ENCODE peak calls at places on chromosomes 2 and 18, in seven cellular contexts. O is spleen; V is psoas muscle; K is naive thymus-derived CD4-positive, alpha-beta T cell; R is colonic mucosa; S is CD8-positive, alpha-beta T cell; N is neural progenitor cell. G is an unnamed sample.

GRCh38 chr2:239227661-239228371 is 173.0 kb downstream of the HDAC4 start:
- DNase-seq in V (peak), O (peak), K (no peak), N (no peak), R (no peak), S (no peak), G (no peak)

GRCh38 chr2:102187191-102188150 is 648 bp downstream of the IL1RL2 start:
- DNase-seq in N (no peak), K (peak), O (peak), V (peak), R (peak), S (peak), G (peak)

GRCh38 chr2:164438490-164439205 is 182.6 kb downstream of the GRB14 start:
- DNase-seq in N (no peak), K (no peak), V (no peak), S (no peak), O (no peak), R (no peak), G (no peak)

GRCh38 chr2:75055820-75056675 is 97.6 kb downstream of the POLE4 start:
- DNase-seq in N (peak), K (no peak), O (no peak), R (no peak), V (no peak), S (no peak), G (no peak)

GRCh38 chr2:119650206-119650605 is 28.8 kb upstream of the TMEM177 start:
- DNase-seq in S (no peak), O (no peak), R (no peak), V (no peak), K (no peak), N (no peak), G (no peak)

GRCh38 chr2:188984126-188984525 is 10.0 kb downstream of the COL3A1 start:
- DNase-seq in R (no peak), V (no peak), N (no peak), O (no peak), K (no peak), S (no peak), G (no peak)

GRCh38 chr18:73842795-73843394 is 304.7 kb downstream of the FBXO15 start:
- DNase-seq in K (peak), N (peak), R (peak), O (no peak), V (peak), S (peak), G (peak)

GRCh38 chr18:35122586-35123224 is 81.5 kb downstream of the MAPRE2 start:
- DNase-seq in V (peak), R (no peak), N (peak), O (no peak), S (peak), K (no peak), G (no peak)

GRCh38 chr18:28178720-28179119 is 1.8 kb upstream of the CDH2 start:
- DNase-seq in S (no peak), O (no peak), N (no peak), K (no peak), R (no peak), V (no peak), G (no peak)

GRCh38 chr2:11056614-11057013 is 98.7 kb upstream of the SLC66A3 start:
- DNase-seq in R (no peak), O (no peak), V (no peak), N (no peak), S (no peak), K (no peak), G (no peak)

GRCh38 chr18:3454365-3455089 is 4.6 kb downstream of the TGIF1 start:
- DNase-seq in S (peak), R (peak), O (no peak), K (no peak), N (peak), V (no peak), G (peak)

GRCh38 chr2:42385225-42385624 is 24.2 kb upstream of the COX7A2L start:
- DNase-seq in V (no peak), S (no peak), K (no peak), O (no peak), R (peak), N (peak), G (peak)

GRCh38 chr2:11305958-11306357 is 38.5 kb downstream of the ROCK2 start:
- DNase-seq in S (no peak), K (no peak), N (no peak), O (no peak), V (no peak), R (no peak), G (no peak)

DNA sequence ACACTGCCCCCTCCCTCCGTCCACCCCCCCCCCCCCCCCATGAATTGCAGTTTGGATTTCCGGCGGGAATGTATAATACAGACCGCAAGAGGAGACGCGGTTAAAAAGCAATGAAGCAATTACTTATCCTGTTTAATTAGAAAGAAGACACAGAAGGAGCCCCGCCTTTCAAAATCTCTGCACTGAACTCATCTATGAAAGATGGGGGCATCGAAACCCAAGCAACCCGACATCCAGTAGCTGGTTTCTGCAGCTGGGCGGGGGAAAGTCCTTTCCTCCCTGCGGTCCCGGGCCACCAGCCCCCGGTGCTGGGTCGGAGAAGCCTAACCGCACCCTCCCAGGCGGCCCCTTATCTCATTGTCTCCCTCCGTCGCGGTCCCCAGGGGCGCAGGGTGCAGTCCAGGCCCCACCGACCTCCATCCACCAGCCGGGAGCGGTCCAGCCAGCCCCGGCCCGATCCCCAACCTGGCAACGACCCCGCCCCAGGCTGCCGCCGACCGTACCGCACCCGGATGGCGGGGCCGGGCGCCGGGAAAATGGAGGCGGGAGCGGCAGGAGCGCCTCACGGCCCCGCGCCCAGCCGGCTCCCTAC is 519 bp downstream of the RAPH1 start:
- DNase-seq in R (peak), V (no peak), S (peak), O (peak), K (peak), N (no peak), G (no peak)
- H3K27ac ChIP-seq in R (peak), V (peak), S (no peak), O (peak), K (peak), N (peak), G (peak)

GRCh38 chr18:62614499-62614898 is 91.7 kb downstream of the ZCCHC2 start:
- DNase-seq in K (no peak), R (no peak), V (no peak), O (no peak), N (no peak), S (no peak), G (no peak)

GRCh38 chr18:62610509-62611394 is 87.9 kb downstream of the ZCCHC2 start:
- DNase-seq in R (no peak), O (no peak), K (no peak), V (no peak), S (no peak), N (peak), G (no peak)

GRCh38 chr18:62612721-62613120 is 89.9 kb downstream of the ZCCHC2 start:
- DNase-seq in N (no peak), O (no peak), V (no peak), R (no peak), K (no peak), S (no peak), G (no peak)

GRCh38 chr18:62612246-62612645 is 89.4 kb downstream of the ZCCHC2 start:
- DNase-seq in N (no peak), K (no peak), V (no peak), O (no peak), R (no peak), S (no peak), G (no peak)

GRCh38 chr18:62611395-62612241 is 88.8 kb downstream of the ZCCHC2 start:
- DNase-seq in K (no peak), O (no peak), S (no peak), N (peak), V (peak), R (no peak), G (no peak)
- H3K4me3 ChIP-seq in K (no peak), O (no peak), S (no peak), N (peak), V (peak), R (no peak), G (no peak)

GRCh38 chr2:84886791-84887190 is 5.9 kb upstream of the TRABD2A start:
- DNase-seq in S (no peak), K (peak), R (peak), N (no peak), O (no peak), V (no peak), G (no peak)
- H3K27ac ChIP-seq in S (no peak), K (peak), R (no peak), N (no peak), O (no peak), V (no peak), G (no peak)

DNA sequence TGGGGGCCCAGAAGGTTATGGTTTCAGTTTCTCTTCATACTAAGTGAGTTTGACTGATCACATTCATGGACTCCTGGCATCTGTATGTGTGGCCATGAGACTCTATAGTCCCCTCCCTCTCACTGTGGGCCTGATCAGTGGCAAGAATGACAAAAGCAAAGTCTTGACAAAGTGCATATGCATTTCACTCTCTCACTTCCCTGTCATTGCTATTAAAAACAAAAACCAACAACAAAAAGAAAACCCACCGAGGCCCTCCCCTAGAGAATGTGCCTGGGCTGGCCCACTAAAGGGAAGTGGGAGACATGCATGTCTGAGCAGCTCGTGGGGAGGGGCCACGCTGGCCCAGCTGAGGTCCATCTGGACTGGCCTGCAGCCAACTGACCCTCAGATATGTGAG is 600.1 kb upstream of the RAB6C start:
- DNase-seq in V (no peak), O (no peak), K (no peak), S (no peak), N (no peak), R (no peak), G (no peak)
- H3K4me3 ChIP-seq in V (no peak), O (no peak), K (no peak), S (no peak), N (no peak), R (no peak), G (no peak)

GRCh38 chr18:26544459-26544858 is 3.9 kb downstream of the KCTD1 start:
- DNase-seq in K (no peak), S (no peak), R (no peak), V (no peak), O (no peak), N (no peak), G (no peak)
- H3K27ac ChIP-seq in K (no peak), S (no peak), R (no peak), V (no peak), O (no peak), N (no peak), G (peak)

GRCh38 chr18:29711931-29712330 is 1330.6 kb downstream of the DSC3 start:
- DNase-seq in K (no peak), V (no peak), S (no peak), R (no peak), O (no peak), N (no peak), G (no peak)

GRCh38 chr18:29712785-29713184 is 1329.8 kb downstream of the DSC3 start:
- DNase-seq in R (no peak), K (no peak), V (no peak), N (no peak), S (no peak), O (no peak), G (no peak)
- H3K4me3 ChIP-seq in R (no peak), K (no peak), V (no peak), N (no peak), S (no peak), O (no peak), G (no peak)

GRCh38 chr2:9359463-9359862 is 63.9 kb downstream of the ITGB1BP1 start:
- DNase-seq in O (no peak), N (no peak), K (no peak), R (no peak), S (no peak), V (no peak), G (no peak)

GRCh38 chr2:9358846-9359245 is 64.5 kb downstream of the ITGB1BP1 start:
- DNase-seq in R (no peak), N (no peak), K (no peak), S (no peak), V (no peak), O (no peak), G (no peak)

GRCh38 chr2:9364373-9364772 is 59.0 kb downstream of the ITGB1BP1 start:
- DNase-seq in V (no peak), N (no peak), O (no peak), R (no peak), S (no peak), K (no peak), G (no peak)

GRCh38 chr2:9360110-9360509 is 63.2 kb downstream of the ITGB1BP1 start:
- DNase-seq in R (no peak), K (no peak), O (no peak), N (no peak), V (no peak), S (no peak), G (no peak)

DNA sequence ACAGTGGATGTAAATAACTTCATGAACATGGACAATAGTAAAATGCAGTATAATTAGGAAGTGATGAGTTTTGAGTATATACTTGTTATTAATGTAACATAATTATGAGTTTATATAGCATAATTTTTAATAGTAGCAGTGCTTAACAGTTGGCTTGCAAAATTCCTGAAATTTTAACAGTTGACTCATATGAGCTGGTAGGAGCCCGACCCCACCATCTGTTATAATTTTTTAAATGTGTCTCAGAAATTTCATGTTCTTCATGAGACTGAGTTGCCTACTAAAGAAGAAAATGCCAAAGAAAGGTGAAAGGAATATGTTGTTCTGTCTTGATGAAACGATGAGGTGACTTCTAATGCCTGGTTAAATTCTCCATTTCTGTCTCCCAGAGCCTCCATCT is 62.6 kb downstream of the ITGB1BP1 start:
- DNase-seq in K (no peak), R (no peak), V (no peak), O (no peak), S (no peak), N (no peak), G (no peak)
- H3K27ac ChIP-seq in K (no peak), R (no peak), V (no peak), O (no peak), S (no peak), N (no peak), G (no peak)

DNA sequence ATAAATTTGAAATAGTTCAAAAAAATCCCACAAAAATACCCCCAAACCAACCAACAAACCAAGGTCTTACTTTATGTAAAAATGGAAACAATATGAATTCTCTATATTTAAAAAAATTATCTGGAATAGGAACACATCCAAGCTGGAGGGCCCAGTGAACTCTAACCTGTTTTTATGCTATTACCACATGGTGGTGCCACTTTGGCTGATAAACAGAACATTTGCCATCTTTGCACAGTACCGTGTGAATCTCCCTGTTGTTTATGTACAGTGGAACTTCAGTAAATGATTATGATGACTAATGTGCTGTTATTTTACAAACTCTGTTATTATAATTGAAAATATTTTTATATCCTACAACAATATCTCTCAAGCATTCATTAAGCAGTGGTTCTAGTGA is 145.3 kb upstream of the SMAD7 start:
- DNase-seq in R (no peak), V (no peak), N (no peak), S (no peak), K (no peak), O (no peak), G (no peak)
- H3K4me3 ChIP-seq in R (no peak), V (no peak), N (no peak), S (no peak), K (no peak), O (no peak), G (no peak)

DNA sequence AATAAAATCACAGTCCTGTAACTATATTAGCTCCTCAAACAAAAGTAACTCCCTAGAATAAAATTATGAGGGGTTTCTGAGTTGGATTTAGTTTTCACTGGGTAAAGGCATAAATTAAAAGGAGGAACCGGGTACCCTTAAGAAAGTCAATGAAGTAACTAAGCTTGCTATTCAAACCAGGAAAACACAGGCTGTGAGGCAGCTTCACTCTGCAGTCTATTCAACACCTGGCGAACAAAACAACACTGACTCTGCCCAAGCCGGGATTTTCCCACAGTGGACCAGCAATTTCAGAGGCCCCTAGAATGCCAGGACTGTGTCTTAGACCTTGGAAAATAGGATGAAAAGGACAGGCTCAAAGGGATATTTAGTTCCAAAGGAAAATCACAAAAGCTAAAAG is 24.6 kb upstream of the CREB1 start:
- DNase-seq in S (no peak), K (no peak), N (peak), V (no peak), O (no peak), R (no peak), G (no peak)
- H3K27ac ChIP-seq in S (no peak), K (no peak), N (peak), V (no peak), O (peak), R (no peak), G (no peak)

G was measured in body of pancreas.